ENCODE peak calls at places on chromosomes 11 and 22, in six cellular contexts. D is MM.1S, M is SK-N-SH, F is GM23248, J is hepatocyte, Q is neural progenitor cell. C is an unnamed sample. For H3K4me1, the result is how much of the 10 kb centered on the place peaks cover.

GRCh38 chr11:5071815-5072214 is 2.4 kb downstream of the OR52E1 start:
- DNase-seq in D (no peak), M (no peak), F (no peak), J (no peak), Q (no peak), C (no peak)

GRCh38 chr11:47071871-47072270 is 104.8 kb downstream of the ARFGAP2 start:
- DNase-seq in D (no peak), M (peak), F (peak), J (peak), Q (peak), C (peak)

GRCh38 chr11:88015170-88015569 is 160.1 kb downstream of the RAB38 start:
- DNase-seq in D (peak), M (no peak), F (no peak), J (no peak), Q (no peak), C (no peak)

GRCh38 chr11:117885777-117886176 is 9.3 kb upstream of the FXYD6 start:
- DNase-seq in D (no peak), M (no peak), F (no peak), J (peak), Q (no peak), C (no peak)

GRCh38 chr11:44749160-44749559 is 22.4 kb downstream of the TSPAN18 start:
- DNase-seq in D (no peak), M (no peak), F (no peak), J (no peak), Q (no peak), C (no peak)

GRCh38 chr11:73323464-73323863 is 15.4 kb downstream of the ARHGEF17 start:
- DNase-seq in D (no peak), M (peak), F (peak), J (peak), Q (peak), C (peak)

GRCh38 chr11:58829736-58830135 is 14.8 kb downstream of the GLYATL2 start:
- DNase-seq in D (no peak), M (no peak), F (peak), J (no peak), Q (no peak), C (no peak)

GRCh38 chr11:15905334-15905733 is 451.0 kb downstream of the SOX6 start:
- DNase-seq in D (no peak), M (no peak), F (no peak), J (no peak), Q (no peak), C (no peak)

GRCh38 chr11:116052603-116053537 is 548.7 kb upstream of the CADM1 start:
- DNase-seq in D (no peak), M (no peak), F (no peak), J (no peak), Q (peak), C (peak)

GRCh38 chr22:24304067-24304675 is 33.5 kb downstream of the SPECC1L start:
- DNase-seq in D (no peak), M (no peak), F (no peak), J (no peak), Q (no peak), C (no peak)

GRCh38 chr11:107387666-107388065 is 70.0 kb downstream of the CWF19L2 start:
- DNase-seq in D (no peak), M (no peak), F (no peak), J (no peak), Q (no peak), C (no peak)

GRCh38 chr11:79973701-79974626 is 533.1 kb upstream of the TENM4 start:
- DNase-seq in D (no peak), M (no peak), F (no peak), J (no peak), Q (peak), C (peak)

GRCh38 chr11:68214173-68215086 is 1.3 kb upstream of the KMT5B start:
- DNase-seq in D (no peak), M (peak), F (peak), J (no peak), Q (peak), C (peak)

GRCh38 chr22:36741204-36741793 is 34.6 kb downstream of the IFT27 start:
- DNase-seq in D (peak), M (peak), F (peak), J (no peak), Q (peak), C (peak)

GRCh38 chr11:12684821-12685220 is 10.6 kb downstream of the TEAD1 start:
- DNase-seq in D (no peak), M (no peak), F (no peak), J (no peak), Q (no peak), C (peak)

GRCh38 chr11:73570415-73571114 is 27.3 kb downstream of the FAM168A start:
- DNase-seq in D (no peak), M (no peak), F (peak), J (no peak), Q (no peak), C (no peak)

GRCh38 chr22:30298005-30298701 is 8.8 kb upstream of the CASTOR1 start:
- DNase-seq in D (no peak), M (no peak), F (no peak), J (peak), Q (no peak), C (no peak)

GRCh38 chr11:24386551-24387404 is 110.1 kb upstream of the LUZP2 start:
- DNase-seq in D (peak), M (peak), F (peak), J (peak), Q (peak), C (peak)

GRCh38 chr11:111633756-111634362 is 31.6 kb downstream of the SIK2 start:
- DNase-seq in D (peak), M (peak), F (peak), J (no peak), Q (no peak), C (no peak)

GRCh38 chr22:19666663-19667593 is 47.4 kb upstream of the SEPTIN5 start:
- DNase-seq in D (no peak), M (no peak), F (peak), J (no peak), Q (no peak), C (no peak)

GRCh38 chr11:116852261-116853125 is 15.1 kb upstream of the APOA1 start:
- DNase-seq in D (peak), M (no peak), F (peak), J (peak), Q (no peak), C (no peak)

GRCh38 chr11:35688023-35688422 is 25.4 kb downstream of the TRIM44 start:
- DNase-seq in D (no peak), M (no peak), F (peak), J (no peak), Q (no peak), C (no peak)

GRCh38 chr11:126150256-126150655 is 61.2 kb downstream of the RPUSD4 start:
- DNase-seq in D (no peak), M (no peak), F (no peak), J (no peak), Q (no peak), C (no peak)

GRCh38 chr11:20658135-20658534 is 11.3 kb upstream of the NELL1 start:
- DNase-seq in D (no peak), M (no peak), F (no peak), J (no peak), Q (no peak), C (no peak)

GRCh38 chr22:49571326-49571725 is 256.3 kb downstream of the BRD1 start:
- DNase-seq in D (no peak), M (no peak), F (no peak), J (no peak), Q (no peak), C (no peak)

GRCh38 chr11:13007182-13007581 is 1.9 kb upstream of the RASSF10 start:
- DNase-seq in D (no peak), M (no peak), F (no peak), J (no peak), Q (no peak), C (no peak)

GRCh38 chr22:45180280-45180679 is 16.6 kb downstream of the NUP50 start:
- DNase-seq in D (no peak), M (no peak), F (no peak), J (no peak), Q (no peak), C (no peak)

GRCh38 chr11:104841185-104841584 is 57.1 kb downstream of the CASP12 start:
- DNase-seq in D (no peak), M (no peak), F (no peak), J (no peak), Q (no peak), C (peak)

GRCh38 chr11:6413791-6414231 is 5.1 kb downstream of the APBB1 start:
- DNase-seq in D (no peak), M (no peak), F (peak), J (no peak), Q (no peak), C (no peak)

GRCh38 chr22:37781434-37782059 is 26.2 kb upstream of the GCAT start:
- DNase-seq in D (no peak), M (no peak), F (peak), J (no peak), Q (peak), C (peak)

GRCh38 chr11:111808063-111808588 is 41.9 kb upstream of the PPP2R1B start:
- DNase-seq in D (no peak), M (no peak), F (no peak), J (no peak), Q (no peak), C (no peak)

DNA sequence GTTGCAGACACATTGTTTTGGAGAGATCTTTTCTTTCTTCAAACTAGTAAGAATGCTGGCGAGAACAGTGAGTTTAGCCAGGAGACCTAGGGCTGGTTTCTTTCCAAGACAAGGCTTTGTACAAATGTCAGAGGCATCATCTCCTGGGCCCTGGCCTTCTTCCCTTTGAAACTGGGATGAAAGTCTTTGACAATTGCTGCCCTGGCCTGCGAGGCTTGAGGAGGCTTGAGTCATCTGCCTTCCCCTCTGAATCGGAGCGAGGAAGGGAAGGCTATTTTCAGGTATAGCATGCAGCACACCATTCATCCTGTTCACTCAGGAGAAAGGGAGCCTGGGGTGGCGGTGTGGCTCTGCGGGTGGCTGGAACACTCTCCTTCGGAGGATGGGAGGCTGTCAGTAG is 21.5 kb upstream of the PARVG start:
- DNase-seq in D (no peak), M (no peak), F (peak), J (no peak), Q (no peak), C (no peak)
- TF ChIP-seq EZH2phosphoT487 in D (no peak), M (no peak), F (no peak), J (no peak), Q (no peak), C (no peak)

GRCh38 chr11:134120921-134121526 is 52.2 kb downstream of the JAM3 start:
- DNase-seq in D (no peak), M (peak), F (peak), J (no peak), Q (no peak), C (no peak)
- H3K4me1 ChIP-seq in D (under half), M (half or more), F (under half), J (under half), Q (under half), C (under half)

GRCh38 chr11:56624661-56625110 is 10.0 kb upstream of the OR5M1 start:
- DNase-seq in D (peak), M (peak), F (peak), J (peak), Q (peak), C (peak)
- TF ChIP-seq EZH2phosphoT487 in D (no peak), M (no peak), F (no peak), J (no peak), Q (no peak), C (no peak)

DNA sequence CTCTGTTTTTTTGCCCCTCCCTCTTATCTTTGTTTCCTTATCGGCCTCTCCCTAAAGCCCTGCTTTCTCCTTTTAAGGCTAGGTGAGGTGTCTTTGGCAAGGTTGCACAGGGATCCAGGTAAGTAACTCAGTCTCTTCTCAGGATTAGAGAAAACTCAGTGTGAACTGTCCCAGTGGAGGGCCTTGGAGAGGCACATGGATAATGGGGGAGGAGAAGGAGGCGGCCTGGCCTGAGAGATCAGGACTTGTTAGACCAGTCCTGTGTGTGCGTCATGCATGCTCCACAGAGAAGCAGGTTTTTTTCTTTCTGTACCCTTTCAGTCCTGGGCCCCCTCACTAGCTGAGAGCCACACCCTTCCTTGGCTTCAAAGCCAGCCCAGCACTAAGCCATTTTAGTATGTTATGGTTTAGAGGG is 19.9 kb downstream of the CTNND1 start:
- DNase-seq in D (no peak), M (no peak), F (no peak), J (peak), Q (peak), C (peak)
- H3K4me1 ChIP-seq in D (under half), M (under half), F (under half), J (half or more), Q (half or more), C (under half)

GRCh38 chr11:3169235-3169951 is 4.3 kb upstream of the OSBPL5 start:
- DNase-seq in D (no peak), M (no peak), F (peak), J (no peak), Q (peak), C (peak)

GRCh38 chr11:3165916-3166267 is 782 bp upstream of the OSBPL5 start:
- DNase-seq in D (no peak), M (no peak), F (no peak), J (no peak), Q (no peak), C (no peak)

GRCh38 chr11:3165152-3165705 is at the start of gene OSBPL5:
- DNase-seq in D (peak), M (peak), F (peak), J (peak), Q (peak), C (peak)

GRCh38 chr11:3166268-3167142 is 1.4 kb upstream of the OSBPL5 start:
- DNase-seq in D (no peak), M (no peak), F (no peak), J (no peak), Q (peak), C (no peak)

DNA sequence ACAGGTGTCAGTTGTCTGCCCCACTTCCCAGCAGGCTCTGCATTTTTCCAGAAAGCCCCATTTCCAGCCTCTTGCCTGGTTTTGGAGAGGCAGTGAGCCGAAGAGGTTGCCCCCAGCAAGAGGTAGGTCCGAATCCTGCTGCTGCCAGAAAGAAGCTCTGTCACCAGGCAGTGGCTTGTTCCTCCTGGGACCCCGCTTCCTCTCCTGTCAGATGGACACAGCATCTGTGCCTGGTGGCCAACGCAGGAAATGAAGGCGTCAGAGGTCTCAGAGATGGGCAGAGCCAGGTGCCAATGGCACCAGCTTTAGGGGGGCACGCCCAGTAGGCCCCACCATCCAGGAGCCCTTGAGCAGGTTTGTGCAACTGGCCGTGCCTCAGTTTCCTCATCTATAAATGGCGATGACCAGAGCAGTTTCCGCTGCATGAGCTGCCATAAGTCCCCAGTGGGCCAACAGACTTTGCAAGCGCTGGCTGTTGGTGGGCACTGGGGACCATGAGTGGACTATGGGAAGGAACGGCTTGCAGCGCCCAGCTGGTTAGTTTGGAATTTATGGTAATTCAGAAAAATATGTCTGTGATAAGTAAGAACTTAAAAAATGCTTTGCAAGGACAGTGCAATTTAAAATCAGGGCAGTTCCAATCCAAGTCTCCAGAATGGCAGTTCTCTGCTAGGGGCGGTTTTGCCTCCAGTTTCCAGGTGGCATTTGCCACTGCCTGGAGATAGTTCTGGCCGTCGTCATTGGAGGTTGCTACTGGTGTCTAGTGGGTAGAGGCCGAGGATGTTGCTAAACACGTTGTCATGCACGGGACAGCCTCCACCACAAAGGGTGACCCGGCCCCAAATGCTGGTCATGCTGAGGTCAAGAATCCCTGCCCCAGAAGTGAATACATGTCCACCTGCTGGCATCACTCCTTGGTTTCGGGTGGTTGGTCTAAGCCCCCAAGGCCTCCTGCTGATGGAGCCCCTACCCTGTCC is 2.3 kb upstream of the OSBPL5 start:
- DNase-seq in D (no peak), M (no peak), F (no peak), J (no peak), Q (no peak), C (no peak)
- TF ChIP-seq EZH2phosphoT487 in D (no peak), M (no peak), F (no peak), J (no peak), Q (no peak), C (no peak)

DNA sequence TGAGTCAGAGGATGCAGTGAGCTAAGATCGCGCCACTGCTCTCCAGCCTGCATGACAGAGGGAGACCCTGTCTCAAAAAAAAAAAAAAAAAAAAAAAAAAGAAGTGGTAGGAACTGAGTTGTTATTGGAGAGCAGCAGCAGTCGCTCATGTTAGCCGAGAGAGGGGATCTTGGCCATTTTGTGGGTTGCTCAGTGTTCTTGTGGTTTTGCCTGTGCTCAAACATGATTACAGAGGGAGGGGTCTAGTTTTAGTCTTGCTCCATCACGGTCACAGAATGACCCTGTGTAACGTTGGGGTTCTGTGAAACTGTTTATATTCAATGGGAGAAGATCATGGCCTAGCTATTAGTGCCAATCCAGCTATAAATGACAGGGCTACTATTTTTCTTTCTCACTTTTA is 1.9 kb downstream of the DPAGT1 start:
- DNase-seq in D (no peak), M (no peak), F (no peak), J (no peak), Q (no peak), C (no peak)
- H3K4me1 ChIP-seq in D (under half), M (under half), F (under half), J (under half), Q (under half), C (under half)

GRCh38 chr11:74612877-74613276 is 20.5 kb downstream of the POLD3 start:
- DNase-seq in D (no peak), M (no peak), F (no peak), J (no peak), Q (no peak), C (no peak)
- TF ChIP-seq EZH2phosphoT487 in D (no peak), M (no peak), F (no peak), J (no peak), Q (no peak), C (no peak)

GRCh38 chr22:47802446-47802845 is 1040.0 kb downstream of the TBC1D22A start:
- DNase-seq in D (no peak), M (no peak), F (no peak), J (no peak), Q (no peak), C (no peak)
- H3K4me1 ChIP-seq in D (under half), M (under half), F (under half), J (under half), Q (under half), C (under half)

C was measured in GM23338.